ENCODE peak calls at places on chromosomes 12 and 14, in eight cellular contexts. X is fibroblast of pulmonary artery; O is CD4-positive, alpha-beta T cell; M is tibial artery; C is tibial nerve; T is AG09319; D is pancreas; K is body of pancreas. F is an unnamed sample.

GRCh38 chr12:33944703-33945437 is 77.4 kb upstream of the ALG10 start:
- DNase-seq in T (no peak), O (no peak), X (no peak), D (no peak), M (no peak), K (no peak), C (no peak), F (peak)

GRCh38 chr12:41190360-41190759 is 2.2 kb downstream of the PDZRN4 start:
- DNase-seq in D (no peak), O (no peak), K (no peak), T (no peak), X (peak), C (no peak), M (no peak), F (peak)

GRCh38 chr12:3135522-3136461 is 58.6 kb downstream of the TSPAN9 start:
- DNase-seq in D (no peak), K (peak), C (no peak), X (peak), T (no peak), M (peak), O (peak), F (peak)

GRCh38 chr14:77257700-77258099 is 13.3 kb downstream of the NGB start:
- DNase-seq in M (no peak), T (no peak), K (no peak), O (no peak), C (no peak), D (no peak), X (no peak), F (no peak)

GRCh38 chr12:77064891-77065360 is 443 bp downstream of the E2F7 start:
- DNase-seq in O (no peak), K (no peak), T (no peak), X (no peak), M (peak), D (no peak), C (no peak), F (peak)

GRCh38 chr14:104979758-104980591 is 1.8 kb upstream of the AHNAK2 start:
- DNase-seq in O (no peak), X (peak), K (peak), T (no peak), D (peak), M (no peak), C (no peak), F (peak)

GRCh38 chr14:59944909-59945308 is 25.0 kb downstream of the LRRC9 start:
- DNase-seq in O (no peak), T (no peak), K (no peak), M (no peak), D (no peak), C (no peak), X (no peak), F (no peak)

GRCh38 chr14:67444395-67444794 is 32.4 kb upstream of the PLEK2 start:
- DNase-seq in O (no peak), C (no peak), M (no peak), T (no peak), K (no peak), D (no peak), X (no peak), F (no peak)

GRCh38 chr14:91063119-91063518 is 2.7 kb upstream of the RPS6KA5 start:
- DNase-seq in C (no peak), O (no peak), M (no peak), D (no peak), K (no peak), X (peak), T (no peak), F (no peak)

GRCh38 chr12:131736807-131737484 is 26.1 kb downstream of the SFSWAP start:
- DNase-seq in C (no peak), M (no peak), O (no peak), X (peak), T (no peak), K (no peak), D (no peak), F (peak)

GRCh38 chr12:94690199-94690695 is 39.9 kb upstream of the TMCC3 start:
- DNase-seq in X (peak), T (no peak), O (no peak), C (no peak), D (no peak), K (no peak), M (no peak), F (no peak)

GRCh38 chr12:92404259-92404894 is 258.7 kb upstream of the BTG1 start:
- DNase-seq in O (no peak), K (no peak), X (no peak), T (no peak), D (no peak), C (no peak), M (no peak), F (no peak)

GRCh38 chr14:61322799-61323290 is 1.5 kb downstream of the PRKCH start:
- DNase-seq in K (peak), X (peak), D (no peak), T (no peak), C (no peak), O (no peak), M (no peak), F (peak)

GRCh38 chr14:101687756-101688546 is 73.6 kb upstream of the PPP2R5C start:
- DNase-seq in T (no peak), M (no peak), C (no peak), K (no peak), D (no peak), X (no peak), O (no peak), F (no peak)

GRCh38 chr12:93425736-93426363 is 15.9 kb downstream of the UBE2N start:
- DNase-seq in C (no peak), K (no peak), X (no peak), T (no peak), D (no peak), O (no peak), M (no peak), F (no peak)

GRCh38 chr14:31867570-31867969 is 209.5 kb upstream of the ARHGAP5 start:
- DNase-seq in C (no peak), K (no peak), X (no peak), M (no peak), D (no peak), T (no peak), O (no peak), F (no peak)

GRCh38 chr12:88634008-88634407 is 53.7 kb upstream of the KITLG start:
- DNase-seq in T (no peak), M (no peak), K (peak), D (no peak), X (no peak), C (no peak), O (no peak), F (no peak)

GRCh38 chr12:43151406-43152080 is 400.5 kb downstream of the ADAMTS20 start:
- DNase-seq in M (no peak), O (no peak), C (no peak), K (no peak), T (peak), D (no peak), X (no peak), F (no peak)

GRCh38 chr12:120086801-120087621 is 29.5 kb downstream of the RAB35 start:
- DNase-seq in K (peak), O (peak), M (peak), C (peak), X (peak), T (peak), D (peak), F (peak)

GRCh38 chr12:124475295-124476010 is 92.0 kb downstream of the NCOR2 start:
- DNase-seq in D (no peak), T (no peak), X (no peak), C (no peak), K (no peak), M (no peak), O (no peak), F (no peak)

GRCh38 chr14:100883789-100884101 is 19.8 kb downstream of the RTL1 start:
- DNase-seq in D (peak), O (no peak), K (no peak), M (no peak), X (no peak), T (no peak), C (no peak), F (no peak)

GRCh38 chr12:11555743-11556625 is 93.5 kb upstream of the ETV6 start:
- DNase-seq in C (no peak), D (no peak), O (no peak), T (no peak), X (no peak), K (peak), M (no peak), F (no peak)

GRCh38 chr12:6199531-6200265 is 502 bp upstream of the CD9 start:
- DNase-seq in C (no peak), T (no peak), D (no peak), X (no peak), M (no peak), O (no peak), K (peak), F (peak)

GRCh38 chr12:70691018-70691672 is 53.9 kb upstream of the PTPRB start:
- DNase-seq in K (no peak), C (no peak), O (no peak), T (no peak), D (no peak), M (no peak), X (peak), F (no peak)

GRCh38 chr12:62001424-62001823 is 258.8 kb upstream of the USP15 start:
- DNase-seq in O (no peak), C (no peak), K (no peak), M (no peak), D (no peak), X (no peak), T (no peak), F (no peak)

GRCh38 chr12:123867141-123867540 is 105.0 kb downstream of the DNAH10 start:
- DNase-seq in C (no peak), O (no peak), X (no peak), M (no peak), T (no peak), D (no peak), K (no peak), F (no peak)

GRCh38 chr14:105411017-105411941 is 8.3 kb upstream of the MTA1 start:
- DNase-seq in C (no peak), T (no peak), D (peak), M (no peak), K (peak), X (peak), O (no peak), F (peak)

GRCh38 chr12:68189766-68190700 is 30.5 kb upstream of the IFNG start:
- DNase-seq in D (no peak), T (no peak), C (no peak), M (no peak), O (peak), X (peak), K (no peak), F (no peak)

GRCh38 chr14:29475641-29476040 is 452.0 kb downstream of the PRKD1 start:
- DNase-seq in O (no peak), K (no peak), T (no peak), M (no peak), X (no peak), C (no peak), D (no peak), F (no peak)

GRCh38 chr12:109530301-109530685 is 43.0 kb downstream of the MMAB start:
- DNase-seq in T (no peak), X (no peak), C (no peak), D (no peak), O (no peak), K (peak), M (no peak), F (no peak)

GRCh38 chr14:80188571-80188970 is 22.7 kb downstream of the DIO2 start:
- DNase-seq in D (no peak), K (no peak), O (no peak), C (no peak), X (no peak), M (no peak), T (no peak), F (no peak)

GRCh38 chr12:56078931-56079728 is 835 bp upstream of the ERBB3 start:
- DNase-seq in O (peak), M (peak), T (peak), K (peak), D (peak), X (peak), C (peak), F (peak)

GRCh38 chr14:74326369-74327152 is 21.7 kb upstream of the VRTN start:
- DNase-seq in K (no peak), T (no peak), C (no peak), D (no peak), X (no peak), M (no peak), O (no peak), F (no peak)

DNA sequence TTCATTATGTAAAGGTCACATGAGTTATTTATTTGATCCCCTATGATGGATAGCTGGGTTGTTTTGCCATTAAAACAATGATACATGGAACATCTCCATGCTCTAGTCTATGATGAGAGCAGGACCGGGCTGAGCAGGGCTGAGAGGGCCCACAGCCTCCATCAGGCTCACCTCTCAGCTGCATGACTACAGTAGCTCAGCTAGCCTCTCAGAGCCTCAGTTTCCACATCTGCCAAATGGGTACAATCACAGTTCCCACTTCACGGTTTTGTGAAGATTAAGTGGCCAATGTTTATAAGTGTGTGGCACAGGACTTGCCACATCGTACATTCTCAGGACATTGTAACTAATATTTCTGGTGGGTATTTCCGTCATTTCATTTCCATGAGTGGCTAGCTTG is 19.9 kb upstream of the MYL2 start:
- DNase-seq in O (no peak), K (no peak), D (no peak), C (no peak), M (no peak), T (no peak), X (no peak), F (no peak)
- TF ChIP-seq CTCF in O (no peak), K (no peak), D (no peak), C (no peak), M (no peak), T (no peak), X (no peak), F (no peak)

GRCh38 chr12:45704968-45705367 is 24.5 kb upstream of the ARID2 start:
- DNase-seq in M (no peak), D (no peak), X (no peak), O (no peak), K (no peak), T (no peak), C (no peak), F (no peak)

GRCh38 chr12:45705404-45705803 is 24.1 kb upstream of the ARID2 start:
- DNase-seq in T (no peak), M (no peak), O (no peak), D (no peak), X (no peak), K (no peak), C (no peak), F (no peak)

GRCh38 chr12:45696049-45696448 is 33.5 kb upstream of the ARID2 start:
- DNase-seq in D (no peak), X (no peak), C (no peak), O (no peak), K (no peak), M (no peak), T (no peak), F (no peak)

GRCh38 chr12:45703942-45704341 is 25.6 kb upstream of the ARID2 start:
- DNase-seq in D (no peak), O (no peak), M (no peak), K (no peak), X (no peak), C (no peak), T (no peak), F (no peak)

DNA sequence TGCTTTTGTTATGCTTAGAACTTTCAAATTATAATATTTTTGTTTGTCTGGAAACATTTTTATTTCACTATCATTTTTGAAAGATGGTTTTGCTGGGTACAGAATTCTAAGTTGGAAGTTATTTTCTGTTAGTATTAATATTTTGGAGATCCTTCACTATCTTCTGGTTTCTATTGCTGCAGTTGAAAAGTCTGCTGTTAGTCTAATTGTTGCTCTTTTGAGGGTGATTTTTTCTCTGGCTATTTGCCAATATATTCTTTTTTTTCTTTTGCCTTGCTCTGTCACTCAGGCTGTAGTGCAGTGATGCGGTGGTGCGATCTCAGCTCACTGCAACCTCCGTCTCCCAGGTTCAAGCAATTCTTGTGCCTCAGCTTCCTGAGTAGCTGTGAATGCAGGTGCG is 28.2 kb upstream of the ARID2 start:
- DNase-seq in O (no peak), T (no peak), D (no peak), X (no peak), K (no peak), C (no peak), M (no peak), F (no peak)
- TF ChIP-seq CTCF in O (no peak), T (no peak), D (no peak), X (no peak), K (no peak), C (no peak), M (no peak), F (no peak)

GRCh38 chr14:65604946-65605345 is 192.4 kb downstream of the FUT8 start:
- DNase-seq in M (no peak), T (no peak), X (peak), K (no peak), C (no peak), D (no peak), O (no peak), F (no peak)
- TF ChIP-seq CTCF in M (no peak), T (peak), X (peak), K (no peak), C (no peak), D (no peak), O (no peak), F (no peak)

DNA sequence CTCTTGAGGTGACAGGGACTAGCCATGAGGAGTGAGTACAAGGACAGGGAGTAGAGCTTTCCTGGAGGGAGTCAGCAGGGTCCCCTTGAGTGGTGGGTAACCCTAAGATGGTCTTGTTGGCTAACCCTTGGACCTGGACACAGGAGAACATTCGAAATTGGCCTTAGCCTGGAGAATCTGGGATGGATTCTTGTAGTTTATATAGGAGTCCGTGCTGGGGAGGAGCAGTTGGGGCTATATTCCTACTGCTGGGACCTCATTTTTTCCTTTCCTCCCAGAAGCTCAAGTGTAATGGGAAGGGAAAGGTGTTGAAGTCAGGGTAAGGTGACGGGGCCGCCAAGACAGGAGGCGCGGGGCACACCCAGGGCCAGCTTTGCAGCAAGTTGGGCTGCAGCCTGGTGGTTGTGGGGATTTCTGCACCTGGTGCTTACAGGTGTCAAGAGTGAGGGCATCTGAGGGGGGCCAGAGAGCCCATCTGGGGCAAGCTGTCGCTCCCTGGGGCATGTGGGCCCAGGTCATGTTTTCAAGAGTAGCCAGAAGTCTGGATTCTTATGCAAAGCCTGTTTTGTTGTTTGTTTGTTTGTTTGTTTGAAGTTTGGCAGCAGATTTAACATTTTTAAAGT is 5.1 kb downstream of the BCL7A start:
- DNase-seq in T (no peak), K (peak), O (no peak), X (no peak), C (no peak), M (no peak), D (no peak), F (no peak)
- TF ChIP-seq CTCF in T (no peak), K (no peak), O (no peak), X (no peak), C (no peak), M (no peak), D (no peak), F (no peak)